ENCODE peak calls at places on chromosomes 5 and 9, in seven cellular contexts. H is IMR-90, J is mesendoderm, I is mesenchymal stem cell, S is neuronal stem cell, V is H9, U is H1. G is an unnamed sample.

GRCh38 chr9:21796768-21797167 is 5.7 kb upstream of the MTAP start:
- DNase-seq in S (no peak), J (no peak), H (peak; percentile 76), I (peak; percentile 15), V (no peak), U (no peak), G (peak; percentile 94)

GRCh38 chr9:93013856-93014582 is 44.5 kb upstream of the SUSD3 start:
- DNase-seq in U (peak; percentile 53), I (no peak), H (no peak), V (peak; percentile 38), S (no peak), J (no peak), G (no peak)

GRCh38 chr5:936149-937144 is 43.8 kb downstream of the TRIP13 start:
- DNase-seq in U (peak; percentile 20), J (no peak), S (no peak), H (no peak), V (no peak), I (no peak), G (no peak)

GRCh38 chr9:117587263-117587662 is 116.9 kb upstream of the TLR4 start:
- DNase-seq in H (no peak), S (no peak), V (no peak), J (no peak), U (no peak), I (no peak), G (no peak)

GRCh38 chr5:65483474-65484346 is 2.0 kb upstream of the ADAMTS6 start:
- DNase-seq in U (no peak), I (peak; percentile 85), S (no peak), J (peak; percentile 79), V (no peak), H (peak; percentile 86), G (no peak)

GRCh38 chr5:51347704-51348103 is 35.5 kb upstream of the ISL1 start:
- DNase-seq in I (peak; percentile 10), H (no peak), J (peak; percentile 68), V (no peak), U (no peak), S (no peak), G (no peak)

GRCh38 chr5:63131618-63132285 is 553.1 kb downstream of the LRRC70 start:
- DNase-seq in J (peak; percentile 48), S (no peak), V (no peak), U (no peak), H (peak; percentile 48), I (peak; percentile 36), G (no peak)

GRCh38 chr9:73880101-73880500 is 617.0 kb upstream of the RORB start:
- DNase-seq in V (no peak), U (no peak), H (no peak), J (no peak), I (no peak), S (no peak), G (no peak)

GRCh38 chr9:114401344-114401743 is 13.6 kb upstream of the AKNA start:
- DNase-seq in S (no peak), J (peak; percentile 39), I (no peak), H (no peak), V (no peak), U (no peak), G (no peak)

GRCh38 chr9:14822666-14823065 is 87.6 kb downstream of the FREM1 start:
- DNase-seq in I (no peak), J (no peak), H (no peak), V (no peak), U (no peak), S (no peak), G (no peak)

GRCh38 chr9:71683598-71684235 is 84.6 kb downstream of the CEMIP2 start:
- DNase-seq in U (peak; percentile 55), H (peak; percentile 61), J (peak; percentile 72), S (peak; percentile 18), I (peak; percentile 72), V (peak; percentile 67), G (no peak)

GRCh38 chr9:91034976-91035824 is 233.6 kb downstream of the SYK start:
- DNase-seq in I (no peak), U (no peak), V (no peak), S (no peak), H (no peak), J (no peak), G (no peak)

GRCh38 chr9:129838707-129839259 is 3.5 kb downstream of the USP20 start:
- DNase-seq in H (peak; percentile 91), U (no peak), J (no peak), V (no peak), S (no peak), I (peak; percentile 92), G (no peak)

GRCh38 chr5:123512631-123513461 is 869 bp downstream of the CSNK1G3 start:
- DNase-seq in J (peak; percentile 58), V (peak; percentile 32), H (peak; percentile 30), I (peak; percentile 52), U (peak; percentile 59), S (peak; percentile 29), G (no peak)

GRCh38 chr5:149240354-149240998 is 31.2 kb upstream of the AFAP1L1 start:
- DNase-seq in J (no peak), I (no peak), H (no peak), U (no peak), S (no peak), V (no peak), G (no peak)

DNA sequence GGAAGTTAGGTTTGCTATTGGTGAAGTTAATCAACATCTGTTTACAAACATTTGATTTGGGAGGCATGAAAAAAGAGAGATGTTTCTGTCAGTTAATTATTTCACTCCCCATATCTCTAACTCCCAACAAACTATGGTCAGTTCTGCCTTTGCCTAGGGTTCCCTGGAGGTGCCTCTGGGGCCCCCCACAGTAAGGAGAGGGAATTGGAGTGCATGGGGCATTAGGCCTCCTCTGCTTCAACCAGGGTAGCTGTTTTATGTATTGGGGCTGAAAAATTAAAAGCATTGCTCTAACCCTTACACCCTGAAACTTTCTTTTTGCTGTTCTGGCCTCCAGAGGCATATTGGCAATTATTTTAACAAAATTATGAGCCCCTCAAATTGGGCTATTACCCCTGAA is 32.3 kb downstream of the RUSC2 start:
- DNase-seq in V (no peak), H (no peak), U (no peak), J (peak; percentile 34), S (no peak), I (no peak), G (no peak)
- H3K18ac ChIP-seq in V (no peak overlapping the region), H (peak overlapping the region; percentile 58), U (no peak overlapping the region), J (no peak overlapping the region), S (no peak overlapping the region), I (no peak overlapping the region), G (no peak overlapping the region)

GRCh38 chr9:127990539-127990938 is 9.8 kb upstream of the EEIG1 start:
- DNase-seq in V (no peak), J (no peak), I (no peak), H (no peak), S (no peak), U (no peak), G (no peak)

GRCh38 chr9:127989094-127989493 is 8.3 kb upstream of the EEIG1 start:
- DNase-seq in S (no peak), J (no peak), I (no peak), H (no peak), V (no peak), U (no peak), G (no peak)

GRCh38 chr9:127993721-127994120 is 12.9 kb upstream of the EEIG1 start:
- DNase-seq in V (no peak), U (no peak), J (no peak), I (no peak), S (no peak), H (no peak), G (no peak)

GRCh38 chr9:127991017-127991756 is 10.4 kb upstream of the EEIG1 start:
- DNase-seq in S (no peak), J (no peak), I (no peak), U (no peak), H (no peak), V (no peak), G (peak; percentile 19)

DNA sequence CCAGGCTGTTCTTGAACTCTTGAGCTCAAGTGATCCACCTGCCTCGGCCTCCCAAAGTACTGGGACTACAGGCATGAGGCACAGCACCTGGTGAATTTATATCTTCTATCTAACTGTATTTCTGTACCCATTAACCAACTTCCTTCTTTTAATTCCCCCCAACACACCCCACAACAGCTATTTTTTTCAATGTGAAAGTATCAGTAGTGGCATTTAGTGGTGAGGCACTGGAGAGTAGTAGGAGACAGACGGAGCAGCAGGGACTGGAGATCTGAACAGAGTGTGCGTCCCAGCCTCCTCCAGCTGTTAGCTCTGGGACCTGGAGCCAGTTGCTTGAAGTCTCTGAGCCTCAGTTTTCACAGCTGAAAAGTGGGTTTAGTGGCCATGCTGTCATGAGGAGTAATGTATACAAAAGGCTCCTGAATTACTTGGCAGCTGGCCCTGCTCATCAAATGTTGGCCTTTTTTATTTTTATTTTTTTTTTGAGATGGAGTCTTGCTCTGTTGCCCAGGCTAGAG is 11.0 kb upstream of the EEIG1 start:
- DNase-seq in S (no peak), I (no peak), H (no peak), V (no peak), U (no peak), J (no peak), G (no peak)
- H3K27ac ChIP-seq in S (no peak overlapping the region), I (no peak overlapping the region), H (no peak overlapping the region), V (no peak overlapping the region), U (no peak overlapping the region), J (no peak overlapping the region), G (no peak overlapping the region)

GRCh38 chr5:134001938-134002731 is 2.6 kb downstream of the VDAC1 start:
- DNase-seq in J (no peak), U (no peak), H (no peak), I (no peak), S (no peak), V (no peak), G (no peak)

GRCh38 chr5:134003957-134004625 is 684 bp downstream of the VDAC1 start:
- DNase-seq in U (no peak), J (peak; percentile 61), V (no peak), H (peak; percentile 42), I (peak; percentile 70), S (peak; percentile 37), G (peak; percentile 60)

GRCh38 chr5:134004626-134005414 is at the start of gene VDAC1:
- DNase-seq in V (peak; percentile 76), J (peak; percentile 89), I (peak; percentile 93), U (peak; percentile 82), S (peak; percentile 85), H (peak; percentile 88), G (peak; percentile 84)

GRCh38 chr5:134005415-134006118 is 792 bp upstream of the VDAC1 start:
- DNase-seq in I (no peak), V (peak; percentile 70), J (peak; percentile 89), H (no peak), U (peak; percentile 71), S (no peak), G (no peak)

GRCh38 chr5:134003064-134003956 is 1.5 kb downstream of the VDAC1 start:
- DNase-seq in U (no peak), I (no peak), V (no peak), J (no peak), S (no peak), H (no peak), G (no peak)
- H3K4me2 ChIP-seq in U (peak overlapping the region; percentile 88), I (peak overlapping the region; percentile 78), V (peak overlapping the region; percentile 68), J (peak overlapping the region; percentile 76), S (peak overlapping the region; percentile 78), H (peak overlapping the region; percentile 96), G (peak overlapping the region; percentile 71)

GRCh38 chr5:83000448-83000847 is 76.7 kb downstream of the TMEM167A start:
- DNase-seq in U (no peak), V (no peak), S (no peak), I (peak; percentile 36), H (peak; percentile 2), J (peak; percentile 52), G (no peak)
- H3K18ac ChIP-seq in U (no peak overlapping the region), V (no peak overlapping the region), S (no peak overlapping the region), I (no peak overlapping the region), H (no peak overlapping the region), J (no peak overlapping the region), G (no peak overlapping the region)

G was measured in trophoblast cell.